ENCODE peak calls at places on chromosome 12, in nine cellular contexts. H, S, G, W, Q, K, T, P and Y are unnamed samples.

GRCh38 chr12:113465808-113466769 is 5.6 kb downstream of the LHX5 start:
- ATAC-seq in H (no peak), S (no peak), G (no peak), W (no peak), Q (no peak), K (no peak), T (no peak), P (no peak), Y (no peak)

GRCh38 chr12:14211829-14212455 is 153.5 kb upstream of the ATF7IP start:
- ATAC-seq in H (no peak), S (no peak), G (no peak), W (peak; percentile 16), Q (peak; percentile 37), K (no peak), T (no peak), P (no peak), Y (no peak)

GRCh38 chr12:52496054-52496453 is 3.0 kb upstream of the KRT6A start:
- ATAC-seq in H (no peak), S (no peak), G (no peak), W (no peak), Q (no peak), K (no peak), T (no peak), P (peak; percentile 42), Y (no peak)

GRCh38 chr12:82708056-82708455 is 21.4 kb downstream of the TMTC2 start:
- ATAC-seq in H (no peak), S (no peak), G (no peak), W (no peak), Q (no peak), K (no peak), T (no peak), P (no peak), Y (no peak)

GRCh38 chr12:59041241-59042121 is 121.2 kb upstream of the LRIG3 start:
- ATAC-seq in H (no peak), S (no peak), G (no peak), W (no peak), Q (no peak), K (no peak), T (no peak), P (peak; percentile 85), Y (peak; percentile 47)

GRCh38 chr12:40208707-40209106 is 16.1 kb upstream of the LRRK2 start:
- ATAC-seq in H (no peak), S (no peak), G (no peak), W (peak; percentile 51), Q (peak; percentile 48), K (peak; percentile 26), T (no peak), P (no peak), Y (no peak)

GRCh38 chr12:124947013-124947412 is 32.6 kb upstream of the UBC start:
- ATAC-seq in H (no peak), S (no peak), G (no peak), W (no peak), Q (no peak), K (no peak), T (no peak), P (peak; percentile 4), Y (no peak)

GRCh38 chr12:89421093-89421835 is 69.0 kb upstream of the DUSP6 start:
- ATAC-seq in H (no peak), S (no peak), G (no peak), W (no peak), Q (no peak), K (no peak), T (no peak), P (peak; percentile 55), Y (no peak)

GRCh38 chr12:116278667-116279066 is 1.2 kb upstream of the MED13L start:
- ATAC-seq in H (no peak), S (no peak), G (no peak), W (no peak), Q (no peak), K (no peak), T (no peak), P (no peak), Y (no peak)

GRCh38 chr12:92002673-92003382 is 142.8 kb downstream of the BTG1 start:
- ATAC-seq in H (no peak), S (peak; percentile 34), G (peak; percentile 47), W (no peak), Q (peak; percentile 69), K (no peak), T (no peak), P (no peak), Y (no peak)

GRCh38 chr12:109446869-109447268 is 30.2 kb downstream of the KCTD10 start:
- ATAC-seq in H (no peak), S (no peak), G (no peak), W (no peak), Q (peak; percentile 72), K (no peak), T (no peak), P (no peak), Y (no peak)

GRCh38 chr12:28550757-28551381 is 360.6 kb downstream of the CCDC91 start:
- ATAC-seq in H (no peak), S (no peak), G (peak; percentile 47), W (no peak), Q (no peak), K (no peak), T (no peak), P (peak; percentile 63), Y (peak; percentile 79)

GRCh38 chr12:112599871-112600270 is 181.1 kb downstream of the PTPN11 start:
- ATAC-seq in H (no peak), S (no peak), G (no peak), W (peak; percentile 37), Q (peak; percentile 13), K (no peak), T (no peak), P (peak; percentile 43), Y (no peak)

GRCh38 chr12:89320735-89321134 is 31.6 kb downstream of the DUSP6 start:
- ATAC-seq in H (no peak), S (no peak), G (no peak), W (no peak), Q (no peak), K (no peak), T (no peak), P (no peak), Y (no peak)

GRCh38 chr12:120468271-120468845 is 1.2 kb downstream of the SRSF9 start:
- ATAC-seq in H (no peak), S (no peak), G (no peak), W (peak; percentile 58), Q (no peak), K (no peak), T (no peak), P (peak; percentile 15), Y (peak; percentile 14)

GRCh38 chr12:124361074-124361965 is 66.4 kb downstream of the RFLNA start:
- ATAC-seq in H (no peak), S (no peak), G (no peak), W (no peak), Q (no peak), K (no peak), T (no peak), P (no peak), Y (no peak)

GRCh38 chr12:106274012-106274411 is 26.2 kb upstream of the CKAP4 start:
- ATAC-seq in H (no peak), S (no peak), G (no peak), W (no peak), Q (no peak), K (no peak), T (no peak), P (no peak), Y (no peak)

GRCh38 chr12:46108721-46109120 is 118.3 kb upstream of the SCAF11 start:
- ATAC-seq in H (no peak), S (no peak), G (no peak), W (no peak), Q (no peak), K (peak; percentile 26), T (peak; percentile 25), P (no peak), Y (no peak)

GRCh38 chr12:5648692-5649338 is 216.9 kb downstream of the NTF3 start:
- ATAC-seq in H (no peak), S (no peak), G (no peak), W (peak; percentile 71), Q (peak; percentile 37), K (no peak), T (no peak), P (peak; percentile 87), Y (no peak)

GRCh38 chr12:17478908-17479673 is 610.9 kb downstream of the RERGL start:
- ATAC-seq in H (no peak), S (no peak), G (no peak), W (peak; percentile 40), Q (no peak), K (no peak), T (no peak), P (no peak), Y (no peak)

GRCh38 chr12:87795555-87795954 is 233.6 kb downstream of the C12orf50 start:
- ATAC-seq in H (no peak), S (no peak), G (no peak), W (no peak), Q (no peak), K (no peak), T (no peak), P (no peak), Y (no peak)

GRCh38 chr12:80539029-80539428 is 95.0 kb downstream of the PTPRQ start:
- ATAC-seq in H (no peak), S (no peak), G (no peak), W (no peak), Q (no peak), K (no peak), T (no peak), P (no peak), Y (no peak)

GRCh38 chr12:60269611-60270269 is 673.9 kb downstream of the SLC16A7 start:
- ATAC-seq in H (no peak), S (no peak), G (no peak), W (no peak), Q (no peak), K (no peak), T (no peak), P (no peak), Y (no peak)